ENCODE peak calls at places on chromosomes 16 and 17, in ten cellular contexts. I is WTC11, C is transverse colon, A is AG10803, Q is neural crest cell, M is tibial artery, H is nephron progenitor cell, K is fibroblast of lung, Y is IMR-90, J is Peyer's patch. O is an unnamed sample.

GRCh38 chr16:12971216-12971615 is 69.8 kb downstream of the SHISA9 start:
- DNase-seq in I (no peak), C (no peak), A (peak; percentile 46), Q (no peak), M (no peak), H (no peak), K (no peak), Y (no peak), J (no peak), O (peak; percentile 77)

GRCh38 chr16:60217787-60218186 is 1483.7 kb upstream of the GOT2 start:
- DNase-seq in I (peak; percentile 15), C (no peak), A (no peak), Q (no peak), M (no peak), H (no peak), K (no peak), Y (no peak), J (no peak), O (no peak)

GRCh38 chr17:17641621-17642409 is 39.4 kb upstream of the RAI1 start:
- DNase-seq in I (peak; percentile 85), C (peak; percentile 82), A (peak; percentile 76), Q (peak; percentile 90), M (peak; percentile 64), H (peak; percentile 87), K (peak; percentile 79), Y (peak; percentile 76), J (peak; percentile 81), O (peak; percentile 81)

GRCh38 chr16:4724661-4725270 is 9.3 kb downstream of the ANKS3 start:
- DNase-seq in I (no peak), C (no peak), A (no peak), Q (no peak), M (no peak), H (no peak), K (no peak), Y (no peak), J (no peak), O (no peak)

GRCh38 chr16:88390760-88391496 is 8.2 kb downstream of the ZNF469 start:
- DNase-seq in I (no peak), C (peak; percentile 19), A (no peak), Q (no peak), M (no peak), H (no peak), K (no peak), Y (no peak), J (no peak), O (peak; percentile 50)

GRCh38 chr17:37417852-37418251 is 11.2 kb downstream of the TADA2A start:
- DNase-seq in I (no peak), C (no peak), A (no peak), Q (no peak), M (no peak), H (no peak), K (peak; percentile 13), Y (peak; percentile 85), J (no peak), O (no peak)

GRCh38 chr17:42414782-42415409 is 8.2 kb downstream of the CAVIN1 start:
- DNase-seq in I (no peak), C (no peak), A (no peak), Q (no peak), M (no peak), H (no peak), K (no peak), Y (no peak), J (no peak), O (no peak)

GRCh38 chr16:76797457-76797856 is 393.5 kb upstream of the MON1B start:
- DNase-seq in I (no peak), C (no peak), A (no peak), Q (no peak), M (no peak), H (no peak), K (no peak), Y (no peak), J (no peak), O (no peak)

GRCh38 chr17:19769946-19770652 is 22.0 kb upstream of the ALDH3A1 start:
- DNase-seq in I (no peak), C (no peak), A (peak; percentile 81), Q (no peak), M (no peak), H (no peak), K (no peak), Y (peak; percentile 70), J (no peak), O (no peak)

GRCh38 chr17:19771971-19772630 is 24.0 kb upstream of the ALDH3A1 start:
- DNase-seq in I (no peak), C (no peak), A (no peak), Q (no peak), M (no peak), H (no peak), K (no peak), Y (no peak), J (no peak), O (no peak)

GRCh38 chr17:19768046-19768782 is 20.1 kb upstream of the ALDH3A1 start:
- DNase-seq in I (no peak), C (no peak), A (no peak), Q (no peak), M (no peak), H (no peak), K (no peak), Y (no peak), J (no peak), O (no peak)

GRCh38 chr17:19770985-19771710 is 23.1 kb upstream of the ALDH3A1 start:
- DNase-seq in I (no peak), C (no peak), A (no peak), Q (no peak), M (no peak), H (no peak), K (no peak), Y (no peak), J (no peak), O (no peak)

GRCh38 chr17:19773534-19773933 is 25.4 kb upstream of the ALDH3A1 start:
- DNase-seq in I (no peak), C (no peak), A (no peak), Q (no peak), M (no peak), H (no peak), K (no peak), Y (no peak), J (no peak), O (no peak)
- TF ChIP-seq CTCF in I (no peak), C (no peak), A (no peak), Q (no peak), M (no peak), H (no peak), K (no peak), Y (no peak), J (no peak), O (no peak)

GRCh38 chr16:61549332-61549731 is 486.9 kb downstream of the CDH8 start:
- DNase-seq in I (no peak), C (no peak), A (no peak), Q (no peak), M (no peak), H (no peak), K (no peak), Y (no peak), J (no peak), O (no peak)

DNA sequence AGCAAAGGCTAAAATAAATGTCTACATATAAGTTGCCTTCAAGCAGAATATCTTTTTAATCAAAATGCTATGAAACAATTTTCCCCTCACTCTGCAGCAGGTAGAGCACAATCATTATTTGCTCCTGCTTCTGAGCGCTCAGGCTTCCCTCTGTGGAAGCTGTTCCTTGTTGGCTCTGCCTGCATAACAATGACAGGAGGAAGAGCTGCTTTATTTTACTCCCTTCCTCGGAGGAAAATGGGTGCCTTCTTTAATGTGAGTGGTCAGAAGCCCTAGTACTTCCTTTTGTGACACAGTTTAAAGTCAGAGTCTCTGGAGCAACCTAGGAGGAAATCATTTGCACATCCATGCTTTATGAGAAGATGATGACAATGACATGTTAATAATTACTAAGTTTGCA is 492.1 kb downstream of the CDH8 start:
- DNase-seq in I (no peak), C (no peak), A (no peak), Q (no peak), M (no peak), H (no peak), K (no peak), Y (no peak), J (no peak), O (no peak)
- TF ChIP-seq CTCF in I (no peak), C (no peak), A (no peak), Q (no peak), M (no peak), H (no peak), K (no peak), Y (no peak), J (no peak), O (no peak)

GRCh38 chr17:47822785-47823184 is 1.2 kb upstream of the OSBPL7 start:
- DNase-seq in I (no peak), C (no peak), A (no peak), Q (no peak), M (no peak), H (no peak), K (no peak), Y (no peak), J (no peak), O (no peak)

GRCh38 chr17:47820023-47820789 is 1.4 kb downstream of the OSBPL7 start:
- DNase-seq in I (no peak), C (peak; percentile 85), A (no peak), Q (no peak), M (no peak), H (no peak), K (no peak), Y (no peak), J (peak; percentile 85), O (no peak)

GRCh38 chr17:47823519-47823918 is 1.9 kb upstream of the OSBPL7 start:
- DNase-seq in I (no peak), C (no peak), A (no peak), Q (no peak), M (no peak), H (no peak), K (no peak), Y (no peak), J (no peak), O (no peak)

GRCh38 chr17:47821031-47821423 is 567 bp downstream of the OSBPL7 start:
- DNase-seq in I (no peak), C (no peak), A (no peak), Q (no peak), M (no peak), H (no peak), K (no peak), Y (no peak), J (no peak), O (no peak)

DNA sequence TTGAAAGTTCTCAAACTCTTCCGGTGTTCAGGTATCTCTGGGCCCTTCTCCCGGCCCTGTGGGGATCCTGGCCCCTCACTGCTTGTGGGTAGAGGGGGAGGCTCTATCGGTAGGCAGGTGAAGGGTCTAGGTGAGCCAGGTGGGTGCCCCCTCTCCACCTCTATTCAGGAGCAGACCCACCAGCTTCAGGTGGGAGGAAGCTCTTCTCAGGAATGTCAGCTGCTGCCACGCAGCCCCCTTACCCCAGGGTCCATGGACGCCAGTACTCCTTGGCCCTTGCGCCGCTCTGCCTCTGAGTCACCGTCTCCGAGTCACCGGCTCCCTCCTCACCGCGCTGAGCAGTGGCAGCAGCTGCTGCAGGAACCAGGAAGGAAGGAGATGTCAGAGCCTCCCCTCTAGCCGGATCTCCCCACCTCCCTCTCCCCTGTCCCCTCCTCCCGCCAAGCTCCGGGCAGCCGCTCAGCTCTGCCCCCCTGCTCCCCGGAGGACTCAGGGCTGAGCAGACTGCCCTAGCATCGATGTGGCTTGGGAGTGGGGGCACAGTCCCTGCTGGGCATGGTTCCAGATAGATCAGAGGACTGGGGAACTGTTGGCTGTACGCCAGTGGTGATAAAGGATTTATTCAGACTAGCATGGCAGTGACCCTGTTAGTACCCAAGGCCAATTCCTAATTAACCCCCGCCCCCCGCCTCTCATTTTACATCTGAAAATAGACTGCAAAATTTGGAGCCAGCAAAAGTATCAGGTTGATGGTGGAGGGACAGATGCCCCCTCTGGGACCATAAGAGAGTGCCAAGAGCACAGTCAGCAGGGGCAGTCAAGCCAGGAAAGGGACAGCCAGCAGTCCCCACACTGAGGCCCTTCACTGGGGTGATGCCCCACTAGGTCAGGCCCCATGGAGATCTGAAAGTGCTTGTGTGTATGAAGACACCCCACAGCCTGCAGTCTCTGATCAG is at the start of gene OSBPL7:
- DNase-seq in I (peak; percentile 69), C (peak; percentile 84), A (peak; percentile 74), Q (peak; percentile 44), M (peak; percentile 68), H (peak; percentile 61), K (peak; percentile 80), Y (peak; percentile 87), J (peak; percentile 88), O (peak; percentile 75)
- TF ChIP-seq CTCF in I (no peak), C (no peak), A (peak; percentile 2), Q (no peak), M (no peak), H (no peak), K (peak; percentile 20), Y (peak; percentile 31), J (no peak), O (peak; percentile 54)

GRCh38 chr17:82902972-82903874 is 63.4 kb upstream of the ZNF750 start:
- DNase-seq in I (no peak), C (no peak), A (no peak), Q (no peak), M (no peak), H (no peak), K (no peak), Y (no peak), J (no peak), O (no peak)

GRCh38 chr17:82907797-82908261 is 68.0 kb upstream of the ZNF750 start:
- DNase-seq in I (no peak), C (no peak), A (peak; percentile 22), Q (no peak), M (no peak), H (no peak), K (no peak), Y (no peak), J (no peak), O (no peak)

GRCh38 chr17:82901836-82902235 is 62.0 kb upstream of the ZNF750 start:
- DNase-seq in I (no peak), C (no peak), A (no peak), Q (no peak), M (no peak), H (no peak), K (no peak), Y (no peak), J (no peak), O (no peak)

GRCh38 chr17:82901356-82901755 is 61.5 kb upstream of the ZNF750 start:
- DNase-seq in I (no peak), C (no peak), A (no peak), Q (no peak), M (no peak), H (no peak), K (no peak), Y (no peak), J (no peak), O (no peak)

GRCh38 chr17:82905130-82905529 is 65.3 kb upstream of the ZNF750 start:
- DNase-seq in I (no peak), C (no peak), A (no peak), Q (no peak), M (no peak), H (no peak), K (no peak), Y (no peak), J (no peak), O (no peak)
- TF ChIP-seq CTCF in I (no peak), C (no peak), A (no peak), Q (no peak), M (no peak), H (no peak), K (no peak), Y (no peak), J (no peak), O (no peak)

O was measured in dorsolateral prefrontal cortex.